ENCODE peak calls at places on chromosomes 7 and 10, in seven cellular contexts. A, X, Y, U, D, R and T are unnamed samples.

GRCh38 chr10:58044072-58044471 is 223.6 kb downstream of the IPMK start:
- DNase-seq in A (no peak), X (no peak), Y (no peak), U (no peak), D (no peak), R (no peak), T (no peak)

GRCh38 chr10:70926215-70927000 is 38.0 kb upstream of the PCBD1 start:
- DNase-seq in A (no peak), X (no peak), Y (no peak), U (no peak), D (no peak), R (no peak), T (no peak)

GRCh38 chr10:98416989-98417388 is 2.0 kb upstream of the PYROXD2 start:
- DNase-seq in A (no peak), X (no peak), Y (no peak), U (no peak), D (no peak), R (no peak), T (no peak)

GRCh38 chr10:90306187-90306586 is 551.7 kb downstream of the HTR7 start:
- DNase-seq in A (no peak), X (no peak), Y (no peak), U (no peak), D (no peak), R (no peak), T (no peak)

GRCh38 chr7:26863504-26864308 is 684 bp downstream of the SKAP2 start:
- DNase-seq in A (no peak), X (no peak), Y (no peak), U (peak), D (no peak), R (peak), T (no peak)

GRCh38 chr10:126705131-126705530 is 34.6 kb upstream of the C10orf90 start:
- DNase-seq in A (no peak), X (no peak), Y (no peak), U (no peak), D (no peak), R (no peak), T (no peak)

GRCh38 chr7:90210925-90211324 is 615 bp upstream of the STEAP2 start:
- DNase-seq in A (peak), X (no peak), Y (no peak), U (peak), D (no peak), R (peak), T (no peak)

GRCh38 chr10:6117711-6118110 is 28.9 kb downstream of the RBM17 start:
- DNase-seq in A (no peak), X (no peak), Y (no peak), U (no peak), D (no peak), R (no peak), T (no peak)

GRCh38 chr10:58393317-58393716 is 8.1 kb downstream of the TFAM start:
- DNase-seq in A (no peak), X (no peak), Y (no peak), U (no peak), D (no peak), R (no peak), T (no peak)

GRCh38 chr10:121362026-121362425 is 236.2 kb downstream of the FGFR2 start:
- DNase-seq in A (peak), X (peak), Y (no peak), U (no peak), D (no peak), R (peak), T (no peak)

GRCh38 chr7:12409097-12409711 is 5.5 kb upstream of the VWDE start:
- DNase-seq in A (no peak), X (no peak), Y (no peak), U (peak), D (no peak), R (no peak), T (no peak)

GRCh38 chr10:86387221-86387794 is 20.7 kb upstream of the GRID1 start:
- DNase-seq in A (no peak), X (no peak), Y (no peak), U (no peak), D (no peak), R (no peak), T (no peak)

GRCh38 chr10:33126118-33126517 is 168.1 kb upstream of the ITGB1 start:
- DNase-seq in A (no peak), X (no peak), Y (peak), U (no peak), D (no peak), R (no peak), T (no peak)

GRCh38 chr10:5952731-5953385 is 24.5 kb downstream of the IL15RA start:
- DNase-seq in A (no peak), X (peak), Y (no peak), U (peak), D (no peak), R (no peak), T (no peak)

GRCh38 chr7:29277436-29278215 is 83.1 kb downstream of the CHN2 start:
- DNase-seq in A (peak), X (no peak), Y (no peak), U (no peak), D (no peak), R (no peak), T (no peak)

GRCh38 chr10:18476283-18476682 is 175.1 kb downstream of the NSUN6 start:
- DNase-seq in A (no peak), X (no peak), Y (no peak), U (no peak), D (no peak), R (no peak), T (no peak)

GRCh38 chr7:152521420-152522337 is 85.9 kb upstream of the KMT2C start:
- DNase-seq in A (peak), X (no peak), Y (no peak), U (no peak), D (no peak), R (no peak), T (no peak)

GRCh38 chr7:1675673-1676549 is 5.8 kb downstream of the ELFN1 start:
- DNase-seq in A (no peak), X (peak), Y (no peak), U (no peak), D (no peak), R (no peak), T (no peak)

GRCh38 chr10:11876805-11877395 is 53.7 kb downstream of the PROSER2 start:
- DNase-seq in A (no peak), X (no peak), Y (no peak), U (no peak), D (no peak), R (no peak), T (no peak)

DNA sequence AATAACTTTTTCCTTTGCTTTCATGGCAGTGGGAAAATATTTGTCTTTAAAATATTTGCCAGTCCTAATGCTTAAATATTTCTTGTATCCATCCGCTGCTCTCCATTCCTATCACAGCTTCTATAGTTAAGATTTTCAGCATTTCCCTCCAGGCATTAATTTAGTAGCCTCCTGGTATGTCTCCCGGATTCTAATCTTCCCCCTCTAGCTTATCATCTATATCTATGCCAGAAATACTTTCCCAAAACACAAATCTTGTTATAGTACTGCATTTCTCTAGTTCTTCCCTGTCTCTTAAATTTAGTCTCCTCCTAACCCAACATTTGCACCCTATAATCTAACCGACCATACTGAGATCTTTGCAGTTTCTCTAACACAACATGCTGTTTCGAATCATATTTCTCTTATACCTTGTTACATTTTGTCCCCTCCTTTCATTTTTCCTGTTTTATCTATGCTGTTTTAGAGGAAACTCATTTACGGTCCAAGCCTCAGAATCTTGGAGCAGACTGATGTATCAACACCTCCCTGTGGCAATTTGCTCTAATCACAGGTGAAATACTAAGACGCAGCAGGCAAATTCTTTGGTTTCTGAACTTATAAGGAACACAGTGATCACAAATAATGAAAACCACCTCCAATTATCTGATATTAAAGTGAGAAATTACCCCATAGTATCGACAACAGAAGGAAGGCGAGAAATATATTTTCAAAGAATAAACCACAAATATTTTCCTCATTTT is 10.3 kb downstream of the CNTNAP2 start:
- DNase-seq in A (no peak), X (no peak), Y (no peak), U (peak), D (no peak), R (no peak), T (no peak)
- TF ChIP-seq CTCF in A (no peak), X (no peak), Y (no peak), U (no peak), D (no peak), R (no peak), T (no peak)

GRCh38 chr10:96789571-96790108 is 42.5 kb upstream of the LCOR start:
- DNase-seq in A (no peak), X (no peak), Y (no peak), U (no peak), D (no peak), R (no peak), T (no peak)
- TF ChIP-seq CTCF in A (no peak), X (no peak), Y (no peak), U (no peak), D (no peak), R (no peak), T (no peak)

GRCh38 chr7:127347567-127348246 is 44.8 kb downstream of the ZNF800 start:
- DNase-seq in A (peak), X (peak), Y (peak), U (peak), D (peak), R (peak), T (no peak)
- TF ChIP-seq CTCF in A (peak), X (peak), Y (peak), U (no peak), D (peak), R (no peak), T (peak)

DNA sequence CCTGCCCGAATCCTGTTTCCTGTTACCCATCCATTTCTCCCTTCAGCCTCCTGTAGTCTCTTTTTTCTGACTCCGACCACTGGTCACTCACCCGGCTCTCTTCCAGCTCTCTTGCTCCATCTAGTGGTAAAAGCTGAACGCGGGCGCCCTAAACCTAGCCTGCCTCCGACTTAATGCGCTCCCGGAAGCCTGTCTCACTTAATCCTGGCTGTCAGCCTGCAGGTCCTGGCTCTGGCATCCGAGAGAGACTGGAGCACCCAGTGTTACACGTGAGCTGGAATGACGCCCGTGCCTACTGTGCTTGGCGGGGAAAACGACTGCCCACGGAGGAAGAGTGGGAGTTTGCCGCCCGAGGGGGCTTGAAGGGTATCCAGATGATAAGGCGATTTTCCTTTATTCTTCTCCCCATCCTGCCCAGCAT is 10.3 kb downstream of the SUMF2 start:
- DNase-seq in A (peak), X (peak), Y (peak), U (peak), D (peak), R (peak), T (peak)
- TF ChIP-seq CTCF in A (peak), X (peak), Y (peak), U (peak), D (peak), R (peak), T (peak)